ENCODE peak calls at places on chromosomes 4 and X, in six cellular contexts. C is anterior cingulate cortex; S is stimulated activated CD4-positive, alpha-beta T cell treated with anti-CD3 and anti-CD28 coated beads, TNF-alpha, amount 100 ng/mL, for 1 hour; A is stromal cell of bone marrow; Z is ELR; J is kidney tubule cell. O is an unnamed sample.

GRCh38 chr4:166169111-166169510 is 296.1 kb downstream of the TLL1 start:
- DNase-seq in Z (peak; percentile 61), A (peak; percentile 2), S (no peak), J (no peak), C (no peak), O (no peak)

GRCh38 chr4:4860803-4861591 is 1.5 kb downstream of the MSX1 start:
- DNase-seq in C (no peak), Z (peak; percentile 60), S (no peak), J (peak; percentile 18), A (no peak), O (no peak)

GRCh38 chrX:111010151-111010550 is 85.8 kb upstream of the PAK3 start:
- DNase-seq in Z (no peak), S (no peak), A (no peak), J (no peak), C (no peak), O (no peak)

GRCh38 chr4:110748071-110748470 is 125.2 kb upstream of the PITX2 start:
- DNase-seq in J (no peak), C (no peak), Z (no peak), S (no peak), A (no peak), O (no peak)

GRCh38 chr4:6423575-6423974 is 48.8 kb downstream of the PPP2R2C start:
- DNase-seq in S (no peak), A (no peak), C (no peak), J (no peak), Z (no peak), O (no peak)

GRCh38 chrX:129634541-129634940 is 20.2 kb downstream of the APLN start:
- DNase-seq in S (no peak), C (peak; percentile 53), A (no peak), Z (no peak), J (no peak), O (no peak)

GRCh38 chrX:104565791-104566687 is at the start of gene IL1RAPL2:
- DNase-seq in J (peak; percentile 53), C (peak; percentile 17), Z (peak; percentile 34), S (no peak), A (peak; percentile 1), O (no peak)

GRCh38 chrX:18353931-18354368 is 538 bp downstream of the SCML2 start:
- DNase-seq in A (no peak), S (no peak), C (no peak), Z (peak; percentile 17), J (no peak), O (no peak)

GRCh38 chrX:72470111-72470510 is 102.5 kb downstream of the HDAC8 start:
- DNase-seq in A (no peak), C (no peak), J (no peak), S (no peak), Z (no peak), O (no peak)

GRCh38 chr4:56324011-56324610 is 63.2 kb downstream of the AASDH start:
- DNase-seq in J (no peak), S (no peak), C (no peak), A (no peak), Z (no peak), O (no peak)

GRCh38 chr4:82678046-82678445 is 116.3 kb upstream of the TMEM150C start:
- DNase-seq in J (no peak), Z (no peak), A (no peak), S (no peak), C (no peak), O (no peak)

GRCh38 chrX:32937043-32937442 is 274.3 kb downstream of the DMD start:
- DNase-seq in S (no peak), C (no peak), J (no peak), Z (no peak), A (no peak), O (no peak)

GRCh38 chr4:13944095-13944501 is 316.6 kb upstream of the BOD1L1 start:
- DNase-seq in S (no peak), Z (no peak), J (no peak), A (no peak), C (no peak), O (no peak)

GRCh38 chr4:91288702-91289311 is 1015.0 kb upstream of the GRID2 start:
- DNase-seq in C (no peak), S (no peak), Z (no peak), J (peak; percentile 9), A (no peak), O (no peak)

GRCh38 chr4:106529348-106530033 is 160.9 kb upstream of the GIMD1 start:
- DNase-seq in A (peak; percentile 4), J (peak; percentile 82), Z (peak; percentile 69), C (no peak), S (no peak), O (peak; percentile 12)

GRCh38 chr4:181061787-181062186 is 1181.4 kb upstream of the TENM3 start:
- DNase-seq in A (no peak), Z (no peak), S (no peak), C (no peak), J (no peak), O (no peak)

GRCh38 chrX:41720125-41720780 is 3.7 kb upstream of the GPR82 start:
- DNase-seq in A (peak; percentile 47), Z (no peak), S (no peak), J (peak; percentile 4), C (no peak), O (no peak)

GRCh38 chr4:6198768-6199343 is 1.5 kb downstream of the JAKMIP1 start:
- DNase-seq in S (no peak), J (no peak), A (no peak), Z (no peak), C (peak; percentile 55), O (no peak)

GRCh38 chr4:81605278-81605677 is 133.6 kb upstream of the RASGEF1B start:
- DNase-seq in J (peak; percentile 44), Z (no peak), S (no peak), C (no peak), A (no peak), O (no peak)

GRCh38 chr4:185810746-185811508 is 1.1 kb downstream of the SORBS2 start:
- DNase-seq in C (no peak), J (peak; percentile 42), S (no peak), Z (no peak), A (no peak), O (no peak)

GRCh38 chrX:14897042-14897441 is 23.8 kb downstream of the MOSPD2 start:
- DNase-seq in C (no peak), J (no peak), A (no peak), S (no peak), Z (no peak), O (no peak)

GRCh38 chrX:11509786-11510185 is 155.9 kb downstream of the ARHGAP6 start:
- DNase-seq in Z (peak; percentile 58), S (no peak), J (peak; percentile 7), C (no peak), A (no peak), O (no peak)

GRCh38 chr4:79331126-79331876 is 5.4 kb upstream of the NAA11 start:
- DNase-seq in Z (no peak), A (no peak), J (peak; percentile 42), C (no peak), S (no peak), O (no peak)

GRCh38 chrX:139692908-139693307 is 15.1 kb downstream of the MCF2 start:
- DNase-seq in A (no peak), J (no peak), S (no peak), C (no peak), Z (peak; percentile 2), O (no peak)

GRCh38 chr4:147546341-147546740 is 65.4 kb downstream of the EDNRA start:
- DNase-seq in J (peak; percentile 34), Z (peak; percentile 94), S (no peak), A (peak; percentile 82), C (no peak), O (peak; percentile 49)

GRCh38 chr4:666822-667544 is 7.1 kb downstream of the ATP5ME start:
- DNase-seq in S (no peak), Z (no peak), J (no peak), C (no peak), A (no peak), O (no peak)

GRCh38 chrX:116379854-116380253 is 56.6 kb upstream of the SLC6A14 start:
- DNase-seq in A (peak; percentile 82), J (peak; percentile 9), Z (peak; percentile 83), S (no peak), C (no peak), O (no peak)

GRCh38 chrX:6149231-6149870 is 79.3 kb downstream of the NLGN4X start:
- DNase-seq in J (no peak), S (no peak), Z (no peak), A (no peak), C (no peak), O (no peak)

GRCh38 chrX:153645921-153646481 is 1.0 kb upstream of the DUSP9 start:
- DNase-seq in A (no peak), S (no peak), C (no peak), J (no peak), Z (no peak), O (no peak)

GRCh38 chrX:48696301-48697181 is at the start of gene SUV39H1:
- DNase-seq in C (peak; percentile 87), J (peak; percentile 87), Z (peak; percentile 89), S (peak; percentile 57), A (peak; percentile 80), O (peak; percentile 75)

GRCh38 chr4:97235516-97235915 is 907.8 kb downstream of the STPG2 start:
- DNase-seq in Z (no peak), S (no peak), A (no peak), C (peak; percentile 13), J (no peak), O (no peak)

GRCh38 chrX:10636337-10636736 is 16.0 kb upstream of the MID1 start:
- DNase-seq in J (peak; percentile 71), A (peak; percentile 49), S (no peak), C (no peak), Z (peak; percentile 75), O (no peak)

GRCh38 chr4:1784789-1785591 is 8.1 kb upstream of the FGFR3 start:
- DNase-seq in J (no peak), A (no peak), S (no peak), Z (no peak), C (no peak), O (no peak)

GRCh38 chr4:170827562-170828260 is 738.0 kb upstream of the AADAT start:
- DNase-seq in C (no peak), S (no peak), J (peak; percentile 14), Z (peak; percentile 46), A (no peak), O (no peak)

GRCh38 chr4:86670739-86671138 is 76.6 kb downstream of the PTPN13 start:
- DNase-seq in Z (peak; percentile 79), C (no peak), A (peak; percentile 55), J (peak; percentile 63), S (no peak), O (peak; percentile 33)

GRCh38 chr4:112377127-112377635 is 80.0 kb downstream of the ALPK1 start:
- DNase-seq in J (no peak), Z (no peak), A (no peak), S (no peak), C (no peak), O (no peak)

GRCh38 chrX:74119016-74119910 is 184.7 kb upstream of the ZCCHC13 start:
- DNase-seq in Z (peak; percentile 77), J (peak; percentile 50), S (no peak), A (peak; percentile 20), C (no peak), O (no peak)

GRCh38 chrX:49704692-49705404 is 9.1 kb upstream of the PAGE1 start:
- DNase-seq in A (no peak), S (no peak), C (no peak), Z (no peak), J (no peak), O (no peak)